ENCODE peak calls at places on chromosomes 6 and 20, in seven cellular contexts. W is uterus; P is ascending aorta; V is tibial nerve; O is CD4-positive, CD25-positive, alpha-beta regulatory T cell; K is mesenchymal stem cell; F is body of pancreas. T is an unnamed sample.

GRCh38 chr6:46484081-46484820 is 7.0 kb downstream of the RCAN2 start:
- DNase-seq in W (no peak), P (no peak), V (no peak), O (no peak), K (no peak), F (no peak), T (no peak)

GRCh38 chr6:28589234-28589951 is 63.7 kb downstream of the GPX5 start:
- DNase-seq in W (peak; percentile 57), P (no peak), V (no peak), O (peak; percentile 34), K (peak; percentile 92), F (peak; percentile 64), T (peak; percentile 77)

GRCh38 chr20:37934634-37935010 is 31.7 kb downstream of the VSTM2L start:
- DNase-seq in W (no peak), P (no peak), V (no peak), O (no peak), K (no peak), F (no peak), T (no peak)

GRCh38 chr20:4578375-4578774 is 143.3 kb upstream of the PRND start:
- DNase-seq in W (no peak), P (no peak), V (no peak), O (no peak), K (no peak), F (no peak), T (no peak)

GRCh38 chr6:21199246-21199645 is 394.3 kb upstream of the SOX4 start:
- DNase-seq in W (no peak), P (no peak), V (no peak), O (no peak), K (no peak), F (no peak), T (no peak)

GRCh38 chr6:169895000-169895759 is 143.8 kb downstream of the ERMARD start:
- DNase-seq in W (no peak), P (no peak), V (no peak), O (no peak), K (no peak), F (no peak), T (no peak)

GRCh38 chr20:16675165-16675564 is 54.7 kb upstream of the SNRPB2 start:
- DNase-seq in W (no peak), P (no peak), V (no peak), O (no peak), K (no peak), F (no peak), T (no peak)

GRCh38 chr20:33169176-33169794 is 1.3 kb downstream of the BPIFA2 start:
- DNase-seq in W (no peak), P (no peak), V (no peak), O (no peak), K (no peak), F (no peak), T (no peak)

GRCh38 chr20:59770270-59770669 is 163.2 kb downstream of the SYCP2 start:
- DNase-seq in W (no peak), P (no peak), V (no peak), O (no peak), K (no peak), F (no peak), T (no peak)

GRCh38 chr6:161066511-161066910 is 74.9 kb downstream of the MAP3K4 start:
- DNase-seq in W (no peak), P (no peak), V (no peak), O (no peak), K (no peak), F (no peak), T (no peak)

GRCh38 chr20:63882257-63883208 is 12.4 kb upstream of the DNAJC5 start:
- DNase-seq in W (no peak), P (no peak), V (no peak), O (no peak), K (no peak), F (no peak), T (no peak)

GRCh38 chr6:34525431-34526175 is 30.5 kb downstream of the SPDEF start:
- DNase-seq in W (no peak), P (no peak), V (no peak), O (no peak), K (no peak), F (no peak), T (no peak)

GRCh38 chr6:119299694-119300093 is 49.9 kb downstream of the MAN1A1 start:
- DNase-seq in W (no peak), P (no peak), V (no peak), O (no peak), K (no peak), F (no peak), T (no peak)

GRCh38 chr20:53448875-53449274 is 144.8 kb downstream of the ZNF217 start:
- DNase-seq in W (no peak), P (no peak), V (no peak), O (no peak), K (no peak), F (no peak), T (no peak)

GRCh38 chr6:133546098-133546497 is 304.9 kb downstream of the EYA4 start:
- DNase-seq in W (no peak), P (no peak), V (no peak), O (no peak), K (peak; percentile 71), F (no peak), T (no peak)

GRCh38 chr6:137910843-137911456 is 43.9 kb downstream of the TNFAIP3 start:
- DNase-seq in W (no peak), P (no peak), V (no peak), O (no peak), K (no peak), F (no peak), T (no peak)

GRCh38 chr6:155125916-155126315 is 130.8 kb downstream of the TIAM2 start:
- DNase-seq in W (no peak), P (no peak), V (no peak), O (no peak), K (no peak), F (no peak), T (no peak)

GRCh38 chr6:158754738-158755137 is 64.4 kb downstream of the EZR start:
- DNase-seq in W (no peak), P (no peak), V (no peak), O (no peak), K (no peak), F (no peak), T (no peak)

GRCh38 chr6:3277251-3277650 is 18.5 kb downstream of the PSMG4 start:
- DNase-seq in W (no peak), P (peak; percentile 3), V (no peak), O (no peak), K (no peak), F (no peak), T (no peak)

GRCh38 chr20:38833154-38833856 is 27.8 kb downstream of the PPP1R16B start:
- DNase-seq in W (no peak), P (no peak), V (no peak), O (peak; percentile 40), K (no peak), F (no peak), T (no peak)

GRCh38 chr6:88360203-88360797 is 194.2 kb upstream of the CNR1 start:
- DNase-seq in W (no peak), P (no peak), V (no peak), O (no peak), K (no peak), F (no peak), T (no peak)

GRCh38 chr6:89475634-89476033 is 42.7 kb downstream of the ANKRD6 start:
- DNase-seq in W (no peak), P (no peak), V (no peak), O (peak; percentile 3), K (peak; percentile 19), F (no peak), T (peak; percentile 7)

GRCh38 chr20:51631011-51631950 is 88.8 kb upstream of the NFATC2 start:
- DNase-seq in W (peak; percentile 83), P (peak; percentile 25), V (peak; percentile 55), O (no peak), K (peak; percentile 99), F (peak; percentile 55), T (no peak)

DNA sequence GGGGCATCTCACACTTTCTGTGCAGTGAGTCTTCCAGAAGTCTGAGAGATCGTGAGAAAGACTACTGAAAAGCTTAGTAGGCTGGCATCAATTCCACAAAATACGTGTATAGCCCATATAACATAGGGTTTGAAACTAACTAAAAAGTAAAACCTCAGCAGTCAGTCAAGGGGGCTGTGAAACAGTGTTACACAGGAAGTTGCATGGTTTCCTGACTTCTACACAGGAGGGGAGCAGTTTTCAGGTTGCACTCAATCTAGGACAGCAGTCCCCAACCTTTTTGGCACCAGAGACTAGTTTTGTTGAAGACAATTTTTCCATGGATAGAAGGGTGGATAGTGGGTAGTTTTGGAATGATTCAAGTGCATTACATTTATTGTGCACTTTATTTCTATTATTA is 4.7 kb upstream of the LY86 start:
- DNase-seq in W (no peak), P (no peak), V (no peak), O (no peak), K (no peak), F (no peak), T (peak; percentile 31)
- H3K4me3 ChIP-seq in W (no peak overlapping the region), P (no peak overlapping the region), V (no peak overlapping the region), O (no peak overlapping the region), K (no peak overlapping the region), F (no peak overlapping the region), T (peak overlapping the region; percentile 40)

GRCh38 chr20:46673394-46674252 is 15.6 kb downstream of the TP53RK start:
- DNase-seq in W (no peak), P (no peak), V (no peak), O (no peak), K (no peak), F (no peak), T (no peak)
- H3K27me3 ChIP-seq in W (no peaks in the 10 kb centered on the region), P (no peaks in the 10 kb centered on the region), V (no peaks in the 10 kb centered on the region), O (no peaks in the 10 kb centered on the region), K (no peaks in the 10 kb centered on the region), F (no peaks in the 10 kb centered on the region), T (no peaks in the 10 kb centered on the region)

GRCh38 chr6:147384029-147384428 is 124.5 kb upstream of the SAMD5 start:
- DNase-seq in W (no peak), P (no peak), V (no peak), O (no peak), K (no peak), F (no peak), T (peak; percentile 5)

GRCh38 chr6:147381734-147382133 is 126.8 kb upstream of the SAMD5 start:
- DNase-seq in W (no peak), P (no peak), V (no peak), O (no peak), K (no peak), F (no peak), T (no peak)

GRCh38 chr6:147384737-147385710 is 123.5 kb upstream of the SAMD5 start:
- DNase-seq in W (no peak), P (no peak), V (no peak), O (no peak), K (peak; percentile 5), F (no peak), T (peak; percentile 4)

GRCh38 chr6:147378819-147379218 is 129.7 kb upstream of the SAMD5 start:
- DNase-seq in W (no peak), P (no peak), V (no peak), O (no peak), K (no peak), F (no peak), T (no peak)

GRCh38 chr6:147382945-147383554 is 125.4 kb upstream of the SAMD5 start:
- DNase-seq in W (no peak), P (no peak), V (no peak), O (peak; percentile 3), K (peak; percentile 52), F (no peak), T (no peak)
- H3K36me3 ChIP-seq in W (no peaks in the 10 kb centered on the region), P (peaks cover 17% of the 10 kb centered on the region), V (peaks cover 6% of the 10 kb centered on the region), O (peaks cover 29% of the 10 kb centered on the region), K (no peaks in the 10 kb centered on the region), F (no peaks in the 10 kb centered on the region), T (no peaks in the 10 kb centered on the region)

DNA sequence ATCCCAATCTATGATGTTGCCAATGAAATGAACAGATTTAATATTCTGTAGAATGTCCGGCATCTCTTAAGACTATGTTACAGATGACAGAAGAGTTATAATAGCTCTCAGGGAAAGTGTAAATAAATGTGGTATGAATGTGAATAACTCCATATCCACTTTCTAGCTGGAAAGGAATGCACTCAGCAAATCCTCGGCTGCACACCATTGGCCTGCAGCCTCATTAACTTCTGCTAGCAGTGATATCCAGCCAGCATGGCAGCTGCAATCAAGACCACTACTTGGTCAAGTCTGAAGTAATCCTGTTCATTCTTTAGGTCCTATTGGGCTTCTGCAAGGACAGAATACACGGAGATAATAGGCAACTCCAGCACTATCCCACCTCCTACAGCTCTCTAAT is 17.3 kb upstream of the MICA start:
- DNase-seq in W (no peak), P (no peak), V (no peak), O (no peak), K (no peak), F (no peak), T (no peak)
- H3K4me3 ChIP-seq in W (no peak overlapping the region), P (no peak overlapping the region), V (no peak overlapping the region), O (no peak overlapping the region), K (no peak overlapping the region), F (no peak overlapping the region), T (no peak overlapping the region)